ENCODE peak calls at places on chromosome 22, in eight cellular contexts. P is NB4; L is foreskin fibroblast; A is epithelial cell of esophagus; J is activated effector memory CD4-positive, alpha-beta T cell treated with anti-CD3 and anti-CD28 coated beads, Interleukin-2, amount 50 U/mL, for 16 hours; B is neural crest cell; Z is psoas muscle; Y is NCI-H2171 treated with DMSO at 0.1 percent for 48 hours. T is an unnamed sample.

GRCh38 chr22:41339823-41340222 is 38.5 kb downstream of the ZC3H7B start:
- DNase-seq in J (no peak), P (no peak), A (no peak), Y (no peak), B (no peak), L (no peak), Z (no peak), T (no peak)

GRCh38 chr22:43566021-43566420 is 154.2 kb downstream of the MPPED1 start:
- DNase-seq in Y (no peak), B (no peak), Z (no peak), L (no peak), J (no peak), P (no peak), A (no peak), T (no peak)

GRCh38 chr22:28771195-28771791 is 1.2 kb upstream of the CCDC117 start:
- DNase-seq in P (no peak), L (no peak), B (no peak), Y (peak), Z (no peak), J (no peak), A (peak), T (no peak)

GRCh38 chr22:36081023-36081431 is 52.4 kb upstream of the RBFOX2 start:
- DNase-seq in L (peak), A (peak), B (no peak), P (no peak), Z (peak), Y (no peak), J (peak), T (no peak)

GRCh38 chr22:43312608-43313007 is 30.6 kb downstream of the SCUBE1 start:
- DNase-seq in J (no peak), A (no peak), Z (no peak), P (no peak), L (no peak), Y (no peak), B (no peak), T (no peak)

GRCh38 chr22:49119551-49119952 is 708.1 kb downstream of the BRD1 start:
- DNase-seq in P (no peak), Y (peak), B (no peak), J (no peak), L (no peak), A (no peak), Z (peak), T (peak)

GRCh38 chr22:21677606-21678443 is 12.0 kb downstream of the PPIL2 start:
- DNase-seq in Y (no peak), Z (no peak), P (no peak), J (no peak), B (no peak), L (no peak), A (no peak), T (no peak)

GRCh38 chr22:36334838-36335603 is 52.7 kb downstream of the MYH9 start:
- DNase-seq in P (peak), A (peak), Y (peak), B (peak), L (peak), Z (no peak), J (peak), T (no peak)

GRCh38 chr22:16949561-16949960 is 58.5 kb downstream of the GAB4 start:
- DNase-seq in B (no peak), J (no peak), L (no peak), Y (no peak), A (no peak), Z (no peak), P (no peak), T (no peak)

GRCh38 chr22:29855611-29856181 is 17.6 kb upstream of the ASCC2 start:
- DNase-seq in Y (no peak), J (no peak), B (no peak), A (no peak), L (no peak), P (peak), Z (peak), T (no peak)

GRCh38 chr22:23153994-23154393 is 8.7 kb downstream of the RAB36 start:
- DNase-seq in B (no peak), Y (no peak), L (no peak), Z (no peak), J (no peak), A (no peak), P (no peak), T (no peak)

GRCh38 chr22:36644333-36644757 is 59.2 kb downstream of the CACNG2 start:
- DNase-seq in B (peak), A (peak), Y (no peak), P (peak), Z (no peak), J (no peak), L (peak), T (no peak)

GRCh38 chr22:50725597-50725996 is 12.4 kb upstream of the ACR start:
- DNase-seq in A (no peak), B (no peak), J (no peak), Z (no peak), P (no peak), Y (no peak), L (no peak), T (no peak)

GRCh38 chr22:43592470-43592869 is 180.7 kb downstream of the MPPED1 start:
- DNase-seq in J (no peak), B (peak), L (no peak), Y (no peak), P (no peak), A (no peak), Z (no peak), T (no peak)

GRCh38 chr22:39176673-39177455 is 24.4 kb upstream of the CBX7 start:
- DNase-seq in P (no peak), B (no peak), A (no peak), Y (no peak), J (peak), Z (no peak), L (no peak), T (no peak)

GRCh38 chr22:36238348-36239149 is 778 bp downstream of the APOL2 start:
- DNase-seq in B (no peak), Z (peak), J (peak), P (peak), Y (no peak), L (no peak), A (no peak), T (no peak)

GRCh38 chr22:46250783-46251125 is 661 bp upstream of the CDPF1 start:
- DNase-seq in P (no peak), B (no peak), L (no peak), A (no peak), J (peak), Z (no peak), Y (no peak), T (peak)

GRCh38 chr22:29480512-29481264 is 670 bp downstream of the NEFH start:
- DNase-seq in L (peak), Y (no peak), A (peak), J (peak), Z (peak), P (no peak), B (peak), T (peak)

GRCh38 chr22:43967069-43967468 is 11.8 kb downstream of the SAMM50 start:
- DNase-seq in P (no peak), B (no peak), A (no peak), Y (no peak), L (no peak), J (no peak), Z (no peak), T (no peak)

GRCh38 chr22:37740455-37741311 is 43.8 kb downstream of the TRIOBP start:
- DNase-seq in P (no peak), A (no peak), B (no peak), J (no peak), Y (no peak), Z (no peak), L (no peak), T (no peak)

GRCh38 chr22:22343603-22344276 is 99.2 kb downstream of the VPREB1 start:
- DNase-seq in P (peak), L (no peak), Z (no peak), Y (no peak), A (no peak), B (no peak), J (no peak), T (no peak)

GRCh38 chr22:35892192-35892591 is 136.4 kb downstream of the RBFOX2 start:
- DNase-seq in Z (no peak), A (peak), L (peak), J (no peak), Y (no peak), P (no peak), B (no peak), T (no peak)

GRCh38 chr22:26756675-26757293 is 99.4 kb downstream of the MIAT start:
- DNase-seq in Y (peak), J (peak), L (no peak), Z (peak), P (peak), A (peak), B (peak), T (peak)

GRCh38 chr22:43168416-43169309 is 17.3 kb downstream of the TSPO start:
- DNase-seq in Z (no peak), P (no peak), L (peak), B (no peak), Y (no peak), J (no peak), A (no peak), T (peak)

GRCh38 chr22:36445158-36445668 is 36.2 kb downstream of the TXN2 start:
- DNase-seq in B (no peak), A (no peak), L (peak), Y (peak), P (peak), Z (peak), J (no peak), T (peak)

GRCh38 chr22:49266561-49267519 is 560.8 kb downstream of the BRD1 start:
- DNase-seq in L (no peak), Y (peak), P (no peak), J (no peak), B (no peak), Z (no peak), A (no peak), T (peak)

GRCh38 chr22:45503816-45504702 is 1.4 kb downstream of the FBLN1 start:
- DNase-seq in A (no peak), Y (peak), J (no peak), L (peak), B (peak), P (peak), Z (no peak), T (peak)

T was measured in aorta.